ENCODE peak calls at places on chromosome 3, in seven cellular contexts. D is endothelial cell of umbilical vein; G is activated CD4-positive, CD25-positive, alpha-beta regulatory T cell; P is activated CD4-positive, alpha-beta T cell treated with anti-CD3 and anti-CD28 coated beads for 1 hour; C is naive thymus-derived CD4-positive, alpha-beta T cell; N is stimulated activated CD4-positive, alpha-beta T cell treated with anti-CD3 and anti-CD28 coated beads, Interleukin-4, amount 100 ng/mL, for 48 hours; M is ELR. I is an unnamed sample.

GRCh38 chr3:150469031-150469930 is 61.2 kb downstream of the TSC22D2 start:
- DNase-seq in D (peak), G (no peak), P (no peak), C (no peak), N (no peak), M (peak), I (no peak)

GRCh38 chr3:184050217-184050847 is 2.5 kb upstream of the HTR3C start:
- DNase-seq in D (no peak), G (no peak), P (no peak), C (no peak), N (no peak), M (no peak), I (no peak)

GRCh38 chr3:123880998-123881561 is 3.1 kb downstream of the MYLK start:
- DNase-seq in D (peak), G (no peak), P (no peak), C (no peak), N (no peak), M (peak), I (peak)

GRCh38 chr3:171526869-171527268 is 66.7 kb upstream of the TNIK start:
- DNase-seq in D (no peak), G (no peak), P (no peak), C (no peak), N (no peak), M (peak), I (no peak)

GRCh38 chr3:31871939-31872507 is 109.0 kb downstream of the OSBPL10 start:
- DNase-seq in D (no peak), G (no peak), P (no peak), C (no peak), N (no peak), M (no peak), I (no peak)

GRCh38 chr3:121574449-121574848 is 6.7 kb downstream of the ARGFX start:
- DNase-seq in D (no peak), G (no peak), P (no peak), C (no peak), N (no peak), M (peak), I (peak)

GRCh38 chr3:14422016-14422963 is 19.9 kb downstream of the SLC6A6 start:
- DNase-seq in D (no peak), G (no peak), P (no peak), C (no peak), N (no peak), M (no peak), I (peak)

GRCh38 chr3:172203522-172204258 is 164.3 kb downstream of the FNDC3B start:
- DNase-seq in D (no peak), G (no peak), P (no peak), C (no peak), N (no peak), M (no peak), I (no peak)

GRCh38 chr3:13647314-13648059 is 98.6 kb downstream of the FBLN2 start:
- DNase-seq in D (no peak), G (no peak), P (no peak), C (no peak), N (no peak), M (peak), I (no peak)

GRCh38 chr3:134795776-134796312 is 784 bp downstream of the EPHB1 start:
- DNase-seq in D (no peak), G (no peak), P (no peak), C (no peak), N (no peak), M (peak), I (peak)

GRCh38 chr3:136925425-136926190 is 32.2 kb upstream of the IL20RB start:
- DNase-seq in D (no peak), G (no peak), P (no peak), C (no peak), N (no peak), M (no peak), I (no peak)